ENCODE peak calls at places on chromosomes 11 and 22, in four cellular contexts. Z is right atrium auricular region, Q is PC-3, W is cardiac muscle cell. I is an unnamed sample.

GRCh38 chr11:60840711-60841430 is 1.0 kb upstream of the CCDC86 start:
- DNase-seq in W (no peak), Q (peak; percentile 21), Z (no peak), I (no peak)

GRCh38 chr22:36017661-36018091 is 10.9 kb downstream of the RBFOX2 start:
- DNase-seq in Z (no peak), W (no peak), Q (no peak), I (no peak)

GRCh38 chr11:75968021-75968685 is 153.1 kb downstream of the UVRAG start:
- DNase-seq in Z (no peak), Q (peak; percentile 89), W (no peak), I (no peak)

GRCh38 chr11:117929568-117930207 is 486 bp upstream of the TMPRSS13 start:
- DNase-seq in Z (no peak), Q (no peak), W (no peak), I (peak; percentile 22)

GRCh38 chr11:65077466-65077865 is 6.4 kb downstream of the CDCA5 start:
- DNase-seq in W (peak; percentile 27), Q (peak; percentile 18), Z (no peak), I (peak; percentile 14)

GRCh38 chr11:12961615-12962014 is 47.5 kb upstream of the RASSF10 start:
- DNase-seq in Z (no peak), W (no peak), Q (peak; percentile 16), I (no peak)

GRCh38 chr11:74008373-74009229 is at the start of gene UCP3:
- DNase-seq in W (peak; percentile 35), Z (no peak), Q (no peak), I (no peak)

GRCh38 chr11:75576445-75577049 is 14.5 kb downstream of the SERPINH1 start:
- DNase-seq in Q (no peak), Z (no peak), W (no peak), I (no peak)

GRCh38 chr11:113895367-113896155 is 9.0 kb upstream of the HTR3B start:
- DNase-seq in Z (no peak), Q (peak; percentile 53), W (peak; percentile 78), I (no peak)

GRCh38 chr22:17368727-17369552 is at the start of gene CECR2:
- DNase-seq in W (peak; percentile 88), Z (peak; percentile 61), Q (no peak), I (no peak)

GRCh38 chr22:46068176-46068907 is 82.0 kb upstream of the PPARA start:
- DNase-seq in W (no peak), Z (no peak), Q (peak; percentile 19), I (no peak)

GRCh38 chr11:120546312-120547205 is 35.0 kb downstream of the GRIK4 start:
- DNase-seq in Q (peak; percentile 97), W (no peak), Z (peak; percentile 77), I (peak; percentile 92)

GRCh38 chr11:119318240-119319135 is 1.6 kb upstream of the MCAM start:
- DNase-seq in W (peak; percentile 39), Z (no peak), Q (peak; percentile 76), I (peak; percentile 86)

GRCh38 chr11:75782540-75783263 is 14.1 kb downstream of the DGAT2 start:
- DNase-seq in W (no peak), Q (peak; percentile 87), Z (no peak), I (peak; percentile 63)

GRCh38 chr22:30826670-30827355 is 132.1 kb downstream of the OSBP2 start:
- DNase-seq in Z (no peak), Q (no peak), W (no peak), I (no peak)

GRCh38 chr11:129618046-129618569 is 197.5 kb upstream of the TMEM45B start:
- DNase-seq in Z (no peak), W (no peak), Q (no peak), I (no peak)

GRCh38 chr11:77647906-77648305 is 10.3 kb upstream of the CLNS1A start:
- DNase-seq in W (no peak), Z (no peak), Q (no peak), I (no peak)

GRCh38 chr11:117928818-117929567 is at the start of gene TMPRSS13:
- DNase-seq in Q (peak; percentile 87), W (no peak), Z (no peak), I (peak; percentile 92)

GRCh38 chr22:43631201-43631600 is 180.9 kb downstream of the EFCAB6 start:
- DNase-seq in W (no peak), Q (no peak), Z (no peak), I (no peak)

GRCh38 chr11:63445720-63446119 is 45.2 kb downstream of the PLAAT5 start:
- DNase-seq in Z (no peak), Q (peak; percentile 58), W (no peak), I (peak; percentile 69)

GRCh38 chr11:113952588-113952987 is 22.3 kb upstream of the HTR3A start:
- DNase-seq in Q (no peak), Z (no peak), W (no peak), I (no peak)

GRCh38 chr22:43388420-43388851 is 23.4 kb upstream of the MPPED1 start:
- DNase-seq in Z (peak; percentile 77), Q (peak; percentile 72), W (peak; percentile 83), I (peak; percentile 64)

GRCh38 chr11:10407055-10407454 is 48.0 kb upstream of the AMPD3 start:
- DNase-seq in W (no peak), Z (peak; percentile 40), Q (peak; percentile 93), I (peak; percentile 97)

GRCh38 chr11:13333456-13333957 is 55.9 kb downstream of the BMAL1 start:
- DNase-seq in Q (peak; percentile 95), W (no peak), Z (no peak), I (peak; percentile 52)

GRCh38 chr22:36599771-36600170 is 70.8 kb upstream of the EIF3D start:
- DNase-seq in Q (no peak), Z (no peak), W (no peak), I (no peak)

GRCh38 chr11:61022311-61023085 is 51.0 kb downstream of the CD6 start:
- DNase-seq in W (no peak), Z (no peak), Q (no peak), I (peak; percentile 15)

GRCh38 chr11:14133381-14133780 is 170.9 kb downstream of the SPON1 start:
- DNase-seq in Q (no peak), W (no peak), Z (no peak), I (no peak)

GRCh38 chr22:30001459-30001858 is 78.8 kb upstream of the HORMAD2 start:
- DNase-seq in Q (no peak), Z (no peak), W (no peak), I (no peak)

GRCh38 chr11:27024865-27025264 is 15.8 kb upstream of the BBOX1 start:
- DNase-seq in W (no peak), Q (no peak), Z (no peak), I (no peak)

GRCh38 chr11:102615077-102615893 is 9.8 kb downstream of the MMP20 start:
- DNase-seq in Z (no peak), Q (peak; percentile 24), W (no peak), I (no peak)

GRCh38 chr11:129828301-129828836 is 12.7 kb downstream of the TMEM45B start:
- DNase-seq in W (no peak), Z (no peak), Q (peak; percentile 99), I (peak; percentile 93)

GRCh38 chr22:20052309-20053250 is 27.5 kb upstream of the DGCR8 start:
- DNase-seq in W (no peak), Q (no peak), Z (no peak), I (peak; percentile 16)

GRCh38 chr11:16800382-16800781 is 61.9 kb downstream of the C11orf58 start:
- DNase-seq in Z (no peak), Q (no peak), W (no peak), I (no peak)

GRCh38 chr11:19598876-19599275 is 113.8 kb upstream of the NAV2 start:
- DNase-seq in Q (no peak), Z (no peak), W (no peak), I (no peak)

GRCh38 chr11:9688716-9689511 is 25.0 kb downstream of the SWAP70 start:
- DNase-seq in Z (no peak), Q (peak; percentile 49), W (peak; percentile 39), I (peak; percentile 76)

DNA sequence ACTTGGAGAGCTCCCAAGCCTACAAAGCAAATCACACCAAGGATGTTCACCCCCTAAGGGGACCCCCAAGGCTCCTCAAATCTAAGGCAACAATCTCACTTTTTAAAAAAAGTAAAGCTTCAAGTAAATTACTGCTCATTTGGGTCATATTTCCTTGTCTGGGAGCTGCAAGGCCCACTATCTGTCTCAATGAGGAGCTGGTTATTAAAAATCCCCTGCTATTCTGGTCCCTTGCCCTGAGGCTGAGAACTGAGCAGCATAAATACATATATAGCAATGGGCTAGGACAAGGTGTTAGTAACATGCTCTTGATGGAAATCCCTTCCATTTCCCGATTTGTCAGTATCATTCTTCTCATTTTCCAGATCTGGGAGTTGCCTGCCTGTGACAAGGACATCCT is 119.3 kb downstream of the ETS1 start:
- DNase-seq in Z (no peak), Q (no peak), W (no peak), I (peak; percentile 27)
- H3K4me3 ChIP-seq in Z (no peak overlapping the region), Q (no peak overlapping the region), W (no peak overlapping the region), I (no peak overlapping the region)

DNA sequence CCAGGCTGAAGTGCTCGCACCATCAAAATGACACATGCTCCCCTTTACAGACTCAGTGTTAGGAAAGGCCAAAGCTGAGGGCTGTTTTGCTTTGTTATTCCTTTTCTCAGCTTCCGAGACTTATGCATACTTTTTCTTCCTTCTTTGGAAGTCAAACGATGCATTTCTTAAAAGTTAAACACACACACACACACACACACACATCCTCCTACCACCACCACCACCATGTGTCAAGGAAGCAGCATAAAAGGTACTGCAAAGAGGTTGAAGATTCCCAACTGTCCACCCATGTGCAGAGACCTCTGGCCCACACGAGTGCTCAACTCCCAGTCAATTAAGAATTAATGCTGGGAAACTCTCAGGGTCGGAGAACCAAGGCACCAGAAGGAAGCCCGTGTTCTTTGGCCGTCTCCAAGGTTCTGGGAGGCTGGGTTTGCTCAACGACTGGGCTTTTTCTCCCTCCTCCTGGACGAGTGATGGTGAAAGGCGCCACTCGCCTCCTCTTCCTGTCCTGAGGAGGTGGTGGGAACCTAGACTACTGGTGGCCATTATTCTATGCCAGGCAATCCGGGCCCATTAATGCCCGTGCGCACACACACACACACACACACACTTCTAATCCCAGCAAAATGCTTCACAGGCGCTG is 15.2 kb downstream of the MN1 start:
- DNase-seq in Z (no peak), Q (no peak), W (no peak), I (no peak)
- TF ChIP-seq CTCF in Z (no peak), Q (no peak), W (no peak), I (no peak)

GRCh38 chr11:30414283-30414682 is 91.4 kb downstream of the ARL14EP start:
- DNase-seq in Q (no peak), Z (no peak), W (no peak), I (no peak)

GRCh38 chr11:30411383-30411782 is 88.5 kb downstream of the ARL14EP start:
- DNase-seq in Q (no peak), W (no peak), Z (no peak), I (no peak)

GRCh38 chr11:30406978-30407762 is 84.3 kb downstream of the ARL14EP start:
- DNase-seq in W (no peak), Z (no peak), Q (peak; percentile 1), I (no peak)

GRCh38 chr11:30412509-30412908 is 89.6 kb downstream of the ARL14EP start:
- DNase-seq in W (no peak), Z (no peak), Q (no peak), I (no peak)
- H3K4me3 ChIP-seq in W (no peak overlapping the region), Z (no peak overlapping the region), Q (no peak overlapping the region), I (no peak overlapping the region)

GRCh38 chr11:29438815-29439214 is 578.0 kb downstream of the KCNA4 start:
- DNase-seq in Z (no peak), W (no peak), Q (no peak), I (no peak)

GRCh38 chr11:29435421-29435820 is 581.4 kb downstream of the KCNA4 start:
- DNase-seq in Q (no peak), Z (no peak), W (no peak), I (no peak)

GRCh38 chr11:29432719-29433325 is 584.0 kb downstream of the KCNA4 start:
- DNase-seq in Z (no peak), W (peak; percentile 48), Q (peak; percentile 63), I (peak; percentile 22)
- TF ChIP-seq CTCF in Z (peak; percentile 64), W (peak; percentile 56), Q (peak; percentile 71), I (peak; percentile 47)

GRCh38 chr11:44139565-44140313 is 44.3 kb downstream of the EXT2 start:
- DNase-seq in Q (no peak), Z (no peak), W (peak; percentile 53), I (no peak)
- H3K4me3 ChIP-seq in Q (peak overlapping the region; percentile 19), Z (no peak overlapping the region), W (no peak overlapping the region), I (no peak overlapping the region)

I was measured in epithelial cell of esophagus.